ENCODE peak calls at places on chromosomes 12 and 14, in nine cellular contexts. L, X, Z, O, V, I, Y, E and N are unnamed samples. For H3K4me1, the result is how much of the 10 kb centered on the place peaks cover.

GRCh38 chr12:3520168-3520567 is 29.2 kb downstream of the PRMT8 start:
- DNase-seq in I (no peak), O (no peak), L (no peak), V (no peak), X (no peak), Z (no peak), E (peak), Y (no peak), N (no peak)

GRCh38 chr12:49190317-49190716 is 1.4 kb upstream of the TUBA1A start:
- DNase-seq in Y (no peak), O (no peak), I (no peak), V (peak), Z (no peak), X (no peak), E (no peak), L (peak), N (no peak)

GRCh38 chr14:54481695-54482094 is 7.1 kb downstream of the GMFB start:
- DNase-seq in O (no peak), V (no peak), Y (no peak), I (no peak), L (no peak), X (no peak), E (no peak), Z (no peak), N (no peak)

GRCh38 chr12:53090105-53090504 is 7.4 kb upstream of the IGFBP6 start:
- DNase-seq in L (no peak), I (no peak), X (no peak), O (no peak), V (peak), E (no peak), Y (no peak), Z (no peak), N (no peak)

GRCh38 chr12:48788852-48789775 is at the start of gene ADCY6:
- DNase-seq in Y (no peak), O (peak), E (peak), I (peak), X (peak), Z (peak), V (peak), L (peak), N (no peak)

GRCh38 chr14:93184391-93185332 is at the start of the genes LYSET and MOAP1:
- DNase-seq in V (peak), O (peak), L (peak), E (peak), Z (peak), Y (peak), X (peak), I (peak), N (peak)

GRCh38 chr12:44436756-44437155 is 439.4 kb downstream of the NELL2 start:
- DNase-seq in E (no peak), Z (no peak), L (no peak), Y (no peak), X (no peak), O (no peak), I (no peak), V (no peak), N (no peak)

GRCh38 chr12:675562-675961 is 12.3 kb upstream of the NINJ2 start:
- DNase-seq in V (no peak), Z (no peak), L (no peak), I (no peak), E (no peak), Y (no peak), O (no peak), X (no peak), N (no peak)

GRCh38 chr14:101474563-101475467 is 86.5 kb upstream of the DIO3 start:
- DNase-seq in E (no peak), I (no peak), O (no peak), V (peak), Y (no peak), L (no peak), X (no peak), Z (no peak), N (no peak)

GRCh38 chr12:85866929-85867776 is 6.9 kb upstream of the NTS start:
- DNase-seq in L (peak), E (peak), Y (peak), I (no peak), X (peak), O (peak), Z (peak), V (no peak), N (no peak)

GRCh38 chr14:22644305-22644635 is at the start of gene OR6J1:
- DNase-seq in I (no peak), E (no peak), Y (no peak), L (no peak), X (no peak), O (no peak), Z (no peak), V (no peak), N (no peak)
- TF ChIP-seq CTCF in I (no peak), E (no peak), Y (peak), L (no peak), X (no peak), O (no peak), Z (no peak), V (no peak), N (no peak)

GRCh38 chr14:94602722-94603121 is 9.5 kb upstream of the SERPINA3 start:
- DNase-seq in O (no peak), E (no peak), V (no peak), I (no peak), L (no peak), X (no peak), Z (no peak), Y (no peak), N (no peak)

GRCh38 chr14:94600148-94600545 is 12.0 kb upstream of the SERPINA3 start:
- DNase-seq in L (no peak), X (no peak), Z (no peak), V (no peak), O (no peak), I (no peak), Y (no peak), E (no peak), N (no peak)

GRCh38 chr14:94599656-94600004 is 12.6 kb upstream of the SERPINA3 start:
- DNase-seq in E (no peak), V (no peak), O (no peak), Y (no peak), I (no peak), Z (no peak), X (peak), L (no peak), N (no peak)

GRCh38 chr14:94598816-94599655 is 13.2 kb upstream of the SERPINA3 start:
- DNase-seq in O (peak), X (peak), L (peak), V (peak), Y (no peak), I (no peak), E (no peak), Z (peak), N (peak)

DNA sequence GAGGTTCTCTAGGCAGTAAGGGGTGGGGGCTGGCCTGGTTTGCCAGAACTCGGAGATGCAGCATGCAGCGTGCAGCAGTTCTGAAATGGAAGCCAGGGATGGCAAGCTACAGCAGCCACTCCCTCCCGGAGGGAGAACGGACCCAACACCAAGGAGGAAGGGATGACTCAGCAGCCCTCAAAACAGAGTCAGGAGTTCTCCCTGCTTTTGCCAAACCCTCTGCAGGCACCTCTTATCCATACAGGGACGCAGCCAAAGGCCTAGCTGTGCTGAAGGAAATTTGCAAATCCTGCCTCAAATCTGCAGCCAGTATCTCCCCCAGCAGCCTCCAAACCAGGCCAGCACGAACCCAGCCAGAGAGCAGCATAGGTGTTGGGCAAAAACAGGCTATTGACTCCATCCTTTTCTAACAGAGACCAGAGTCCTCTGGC is 10.2 kb upstream of the SERPINA3 start:
- DNase-seq in I (no peak), O (peak), V (peak), Y (no peak), Z (peak), E (no peak), X (peak), L (no peak), N (peak)
- H3K4me1 ChIP-seq in I (under half), O (under half), V (under half), Y (under half), Z (half or more), E (under half), X (under half), L (under half), N (under half)

GRCh38 chr14:100193417-100194357 is 34.2 kb upstream of the DEGS2 start:
- DNase-seq in L (peak), V (no peak), I (no peak), Z (no peak), Y (peak), O (no peak), E (no peak), X (no peak), N (no peak)
- TF ChIP-seq CTCF in L (no peak), V (no peak), I (no peak), Z (no peak), Y (no peak), O (no peak), E (no peak), X (no peak), N (no peak)

GRCh38 chr14:89182326-89182725 is 234.7 kb downstream of the FOXN3 start:
- DNase-seq in E (no peak), L (no peak), Z (no peak), Y (no peak), X (no peak), O (no peak), V (no peak), I (no peak), N (no peak)
- H3K4me1 ChIP-seq in E (under half), L (under half), Z (under half), Y (under half), X (under half), O (under half), V (under half), I (under half), N (half or more)

GRCh38 chr12:123903301-123904065 is 69.1 kb downstream of the CCDC92 start:
- DNase-seq in Y (no peak), V (no peak), Z (no peak), O (no peak), E (no peak), I (no peak), X (no peak), L (no peak), N (no peak)

GRCh38 chr12:123900898-123901376 is 71.7 kb downstream of the CCDC92 start:
- DNase-seq in V (no peak), Z (no peak), Y (no peak), L (peak), X (peak), I (no peak), E (peak), O (no peak), N (no peak)

GRCh38 chr12:123899368-123899767 is 73.3 kb downstream of the CCDC92 start:
- DNase-seq in L (no peak), I (no peak), X (no peak), Z (no peak), V (no peak), Y (no peak), O (no peak), E (no peak), N (no peak)

GRCh38 chr12:123905319-123905925 is 67.2 kb downstream of the CCDC92 start:
- DNase-seq in O (peak), V (no peak), X (peak), Y (peak), I (no peak), Z (peak), E (peak), L (peak), N (peak)

DNA sequence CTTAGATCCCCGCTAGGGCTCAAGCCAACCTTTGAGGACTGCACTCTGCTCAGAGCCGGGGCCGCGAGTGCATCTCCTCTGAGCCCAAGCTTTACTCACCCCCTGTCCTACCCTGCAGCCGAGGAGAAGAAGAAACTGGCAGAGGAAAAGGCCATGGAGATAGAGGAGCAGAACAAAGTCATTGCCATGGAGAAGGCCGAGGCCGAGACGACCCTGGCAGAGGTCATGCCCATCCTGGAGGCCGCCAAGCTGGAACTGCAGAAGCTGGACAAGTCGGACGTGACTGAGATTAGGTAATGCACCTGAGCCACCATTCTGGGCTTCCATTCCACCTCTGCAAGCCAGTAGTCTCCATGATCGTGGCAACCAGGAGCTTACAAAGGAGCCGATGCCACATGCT is 69.8 kb downstream of the CCDC92 start:
- DNase-seq in L (no peak), X (no peak), O (no peak), I (no peak), V (no peak), E (no peak), Y (no peak), Z (no peak), N (no peak)
- TF ChIP-seq CTCF in L (no peak), X (no peak), O (no peak), I (no peak), V (no peak), E (no peak), Y (no peak), Z (no peak), N (no peak)

DNA sequence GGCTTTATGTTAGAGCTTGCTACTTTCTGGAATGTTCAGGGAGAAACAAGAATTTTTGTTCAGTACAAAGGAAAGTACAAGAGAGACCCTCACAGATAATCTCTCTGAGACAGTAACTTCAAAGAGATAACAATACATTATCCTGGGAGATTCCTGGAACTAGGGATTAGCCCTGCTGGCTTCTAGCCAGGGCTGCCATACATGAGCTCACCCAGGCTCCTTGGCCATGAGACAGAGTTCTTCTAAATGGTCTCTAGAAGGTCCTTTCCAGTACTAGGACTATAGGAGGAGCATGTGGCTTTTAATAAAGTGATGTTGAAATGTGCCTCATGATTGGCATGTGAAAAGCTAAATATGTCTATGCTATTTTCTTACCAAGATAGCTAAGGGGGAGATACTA is 342.5 kb downstream of the EMP1 start:
- DNase-seq in X (peak), E (no peak), V (no peak), L (no peak), O (no peak), Z (no peak), Y (no peak), I (no peak), N (no peak)
- H3K4me1 ChIP-seq in X (under half), E (under half), V (under half), L (under half), O (under half), Z (under half), Y (under half), I (under half), N (under half)

DNA sequence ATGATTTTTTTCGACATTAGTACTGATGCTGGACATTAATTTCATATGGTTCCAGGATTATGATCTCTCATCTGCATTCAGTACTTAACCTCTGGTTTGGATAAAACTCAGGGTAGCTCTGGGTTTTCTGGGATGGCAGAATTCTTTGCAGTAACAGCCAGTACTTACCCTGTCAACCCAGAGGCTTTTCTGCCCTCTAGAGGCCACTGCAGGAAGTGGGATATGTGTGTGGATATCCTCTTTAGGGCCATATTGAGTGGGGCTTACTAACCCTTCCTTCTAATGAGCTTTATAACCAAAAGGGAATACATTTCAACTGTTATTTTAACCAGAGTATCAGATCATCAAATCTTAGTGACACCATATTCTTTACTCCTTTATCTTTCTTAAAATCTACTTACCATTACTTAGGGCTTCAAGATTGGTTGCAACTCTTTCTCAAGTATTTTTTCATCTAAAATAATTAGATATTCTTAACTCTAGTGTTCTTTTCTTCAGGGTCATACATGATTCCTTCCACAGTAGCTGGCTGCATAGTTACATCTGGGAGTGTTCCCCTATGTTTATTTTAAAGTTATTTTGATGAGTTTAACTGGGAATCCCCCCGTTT is 488.0 kb upstream of the STXBP6 start:
- DNase-seq in Y (peak), E (peak), V (no peak), X (peak), I (no peak), Z (no peak), L (peak), O (no peak), N (no peak)
- TF ChIP-seq CTCF in Y (peak), E (no peak), V (no peak), X (peak), I (peak), Z (no peak), L (peak), O (no peak), N (no peak)